ENCODE peak calls at places on chromosomes 7 and 10, in seven cellular contexts. B is PC-3, D is foreskin fibroblast, U is cardiac muscle cell, R is natural killer cell, S is fibroblast of pulmonary artery, P is lower leg skin. C is an unnamed sample.

GRCh38 chr10:95819620-95820329 is 63.8 kb downstream of the ENTPD1 start:
- DNase-seq in B (no peak), D (peak), U (no peak), R (no peak), S (peak), P (no peak), C (no peak)

GRCh38 chr10:131888186-131888604 is 12.6 kb upstream of the PPP2R2D start:
- DNase-seq in B (peak), D (no peak), U (no peak), R (no peak), S (no peak), P (no peak), C (no peak)

GRCh38 chr10:123997486-123998196 is 95.8 kb downstream of the CHST15 start:
- DNase-seq in B (peak), D (peak), U (no peak), R (no peak), S (peak), P (no peak), C (no peak)

GRCh38 chr10:110321869-110322620 is 17.3 kb upstream of the SMNDC1 start:
- DNase-seq in B (no peak), D (no peak), U (no peak), R (no peak), S (no peak), P (no peak), C (no peak)

GRCh38 chr10:90930971-90931841 is 10.3 kb upstream of the ANKRD1 start:
- DNase-seq in B (peak), D (peak), U (peak), R (no peak), S (peak), P (no peak), C (peak)

GRCh38 chr10:75042292-75042974 is 69.0 kb upstream of the SAMD8 start:
- DNase-seq in B (peak), D (peak), U (peak), R (no peak), S (peak), P (no peak), C (no peak)

GRCh38 chr10:113475381-113475807 is 77.5 kb upstream of the HABP2 start:
- DNase-seq in B (peak), D (no peak), U (no peak), R (no peak), S (peak), P (no peak), C (no peak)

GRCh38 chr10:49396666-49396999 is 744 bp upstream of the DRGX start:
- DNase-seq in B (no peak), D (no peak), U (no peak), R (no peak), S (no peak), P (no peak), C (no peak)

GRCh38 chr10:131312261-131312801 is 810 bp upstream of the TCERG1L start:
- DNase-seq in B (no peak), D (no peak), U (peak), R (no peak), S (no peak), P (no peak), C (peak)

GRCh38 chr7:44530990-44531389 is 10.1 kb downstream of the NPC1L1 start:
- DNase-seq in B (no peak), D (no peak), U (no peak), R (no peak), S (no peak), P (no peak), C (no peak)

GRCh38 chr7:82778021-82778420 is 334.4 kb upstream of the CACNA2D1 start:
- DNase-seq in B (no peak), D (peak), U (no peak), R (no peak), S (peak), P (no peak), C (no peak)

GRCh38 chr10:131427901-131428300 is 116.4 kb upstream of the TCERG1L start:
- DNase-seq in B (no peak), D (no peak), U (no peak), R (no peak), S (no peak), P (no peak), C (no peak)

GRCh38 chr7:152336754-152337368 is 98.9 kb downstream of the KMT2C start:
- DNase-seq in B (peak), D (peak), U (peak), R (no peak), S (peak), P (no peak), C (peak)

GRCh38 chr7:27179503-27180430 is 5.3 kb downstream of the HOXA11 start:
- DNase-seq in B (peak), D (peak), U (peak), R (peak), S (peak), P (peak), C (peak)

GRCh38 chr10:119478111-119479047 is 64.1 kb downstream of the RGS10 start:
- DNase-seq in B (no peak), D (no peak), U (no peak), R (no peak), S (no peak), P (no peak), C (no peak)

GRCh38 chr7:114047889-114048288 is 129.1 kb upstream of the PPP1R3A start:
- DNase-seq in B (no peak), D (peak), U (no peak), R (no peak), S (peak), P (no peak), C (no peak)

GRCh38 chr7:30896783-30897617 is 14.7 kb upstream of the AQP1 start:
- DNase-seq in B (no peak), D (no peak), U (no peak), R (no peak), S (peak), P (no peak), C (no peak)

GRCh38 chr7:142459557-142459963 is 201.7 kb upstream of the PRSS58 start:
- DNase-seq in B (peak), D (peak), U (peak), R (no peak), S (peak), P (no peak), C (peak)

GRCh38 chr10:4511559-4511958 is 314.4 kb upstream of the AKR1E2 start:
- DNase-seq in B (no peak), D (peak), U (no peak), R (no peak), S (no peak), P (no peak), C (no peak)

GRCh38 chr7:49635800-49636199 is 137.6 kb upstream of the VWC2 start:
- DNase-seq in B (peak), D (no peak), U (no peak), R (no peak), S (no peak), P (no peak), C (no peak)
- TF ChIP-seq CTCF in B (peak), D (no peak), U (no peak), R (no peak), S (no peak), P (no peak), C (no peak)

GRCh38 chr10:6786579-6787031 is 206.5 kb upstream of the PRKCQ start:
- DNase-seq in B (no peak), D (peak), U (no peak), R (no peak), S (peak), P (no peak), C (no peak)
- TF ChIP-seq CTCF in B (peak), D (peak), U (peak), R (no peak), S (peak), P (no peak), C (no peak)

GRCh38 chr7:69735582-69735981 is 137.3 kb downstream of the AUTS2 start:
- DNase-seq in B (no peak), D (no peak), U (peak), R (no peak), S (no peak), P (no peak), C (no peak)
- TF ChIP-seq CTCF in B (no peak), D (no peak), U (no peak), R (no peak), S (no peak), P (no peak), C (no peak)

GRCh38 chr7:135645296-135645904 is 16.9 kb upstream of the STMP1 start:
- DNase-seq in B (peak), D (peak), U (peak), R (no peak), S (peak), P (no peak), C (no peak)
- TF ChIP-seq CTCF in B (peak), D (peak), U (peak), R (peak), S (peak), P (no peak), C (peak)

GRCh38 chr7:131843862-131844261 is 287.4 kb upstream of the PODXL start:
- DNase-seq in B (peak), D (peak), U (peak), R (no peak), S (peak), P (no peak), C (peak)
- TF ChIP-seq CTCF in B (no peak), D (no peak), U (no peak), R (no peak), S (no peak), P (no peak), C (no peak)

DNA sequence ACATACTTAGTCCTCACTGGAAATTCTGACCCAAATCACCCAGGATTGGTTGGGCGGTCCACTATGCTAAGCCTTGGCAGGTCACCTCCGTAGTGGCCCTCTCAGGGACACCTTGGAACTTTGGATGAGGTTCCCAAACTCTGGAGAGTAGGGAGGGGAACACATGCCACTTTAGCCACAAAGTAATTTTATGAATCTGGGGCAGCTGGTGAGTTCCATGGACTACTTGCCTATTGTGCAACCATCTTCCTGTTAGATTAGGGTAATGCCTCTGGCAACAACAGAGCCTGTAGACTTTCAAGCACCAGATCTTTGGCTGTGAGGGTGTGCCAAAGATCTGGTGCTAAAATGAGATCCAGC is 77.7 kb downstream of the ITGB8 start:
- DNase-seq in B (peak), D (peak), U (no peak), R (no peak), S (peak), P (no peak), C (no peak)
- TF ChIP-seq CTCF in B (no peak), D (no peak), U (no peak), R (no peak), S (no peak), P (no peak), C (no peak)

C was measured in nephron progenitor cell.